ENCODE peak calls at places on chromosomes 7 and 10, in five cellular contexts. T is IMR-90, Y is MM.1S, Q is mesendoderm, K is fibroblast of lung. I is an unnamed sample.

GRCh38 chr10:48567346-48567745 is 37.5 kb downstream of the ARHGAP22 start:
- DNase-seq in T (no peak), Y (no peak), Q (no peak), K (no peak), I (no peak)

GRCh38 chr10:21570761-21571521 is 36.9 kb downstream of the MLLT10 start:
- DNase-seq in T (no peak), Y (no peak), Q (no peak), K (no peak), I (no peak)

GRCh38 chr7:16589895-16590294 is 55.7 kb downstream of the ANKMY2 start:
- DNase-seq in T (no peak), Y (no peak), Q (no peak), K (no peak), I (no peak)

GRCh38 chr7:13724631-13725566 is 264.6 kb downstream of the ETV1 start:
- DNase-seq in T (no peak), Y (no peak), Q (no peak), K (no peak), I (no peak)

GRCh38 chr10:23523251-23523650 is 84.4 kb downstream of the OTUD1 start:
- DNase-seq in T (no peak), Y (no peak), Q (peak), K (no peak), I (no peak)

GRCh38 chr10:127216786-127217185 is 20.4 kb upstream of the INSYN2A start:
- DNase-seq in T (peak), Y (no peak), Q (no peak), K (peak), I (no peak)

GRCh38 chr10:92691042-92691590 is 1.4 kb downstream of the HHEX start:
- DNase-seq in T (no peak), Y (no peak), Q (peak), K (no peak), I (no peak)

GRCh38 chr7:842436-843031 is 10.3 kb downstream of the SUN1 start:
- DNase-seq in T (no peak), Y (no peak), Q (peak), K (no peak), I (no peak)

GRCh38 chr10:86062151-86062550 is 304.4 kb downstream of the GRID1 start:
- DNase-seq in T (no peak), Y (no peak), Q (no peak), K (no peak), I (no peak)

GRCh38 chr10:3395487-3395886 is 222.9 kb upstream of the PITRM1 start:
- DNase-seq in T (no peak), Y (no peak), Q (no peak), K (no peak), I (no peak)

GRCh38 chr7:128904381-128905197 is 5.9 kb downstream of the KCP start:
- DNase-seq in T (peak), Y (peak), Q (peak), K (peak), I (no peak)

GRCh38 chr10:103793920-103794883 is 61.2 kb downstream of the SH3PXD2A start:
- DNase-seq in T (no peak), Y (no peak), Q (no peak), K (no peak), I (no peak)

GRCh38 chr10:103921750-103922195 is 3.8 kb upstream of the STN1 start:
- DNase-seq in T (peak), Y (no peak), Q (peak), K (peak), I (no peak)

GRCh38 chr7:68547794-68548193 is 1050.5 kb upstream of the AUTS2 start:
- DNase-seq in T (no peak), Y (no peak), Q (no peak), K (no peak), I (no peak)

GRCh38 chr10:68284597-68284996 is 47.3 kb upstream of the HNRNPH3 start:
- DNase-seq in T (peak), Y (no peak), Q (no peak), K (no peak), I (no peak)

GRCh38 chr7:130394421-130395188 is 14.3 kb downstream of the CPA1 start:
- DNase-seq in T (no peak), Y (no peak), Q (no peak), K (no peak), I (no peak)
- H3K9ac ChIP-seq in T (no peak), Y (no peak), Q (no peak), K (no peak), I (no peak)

GRCh38 chr7:155374276-155375252 is 76.9 kb downstream of the INSIG1 start:
- DNase-seq in T (no peak), Y (no peak), Q (no peak), K (no peak), I (no peak)
- H3K4me2 ChIP-seq in T (no peak), Y (no peak), Q (no peak), K (no peak), I (peak)

GRCh38 chr10:88347597-88348304 is 235.4 kb downstream of the RNLS start:
- DNase-seq in T (no peak), Y (no peak), Q (peak), K (no peak), I (no peak)
- H3K9ac ChIP-seq in T (no peak), Y (no peak), Q (no peak), K (no peak), I (no peak)

GRCh38 chr7:26525413-26526287 is 234.0 kb downstream of the SNX10 start:
- DNase-seq in T (no peak), Y (no peak), Q (no peak), K (no peak), I (no peak)
- H3K4me2 ChIP-seq in T (no peak), Y (no peak), Q (no peak), K (no peak), I (no peak)

GRCh38 chr10:35640474-35640873 is 1.6 kb downstream of the FZD8 start:
- DNase-seq in T (peak), Y (peak), Q (peak), K (peak), I (no peak)

GRCh38 chr10:35638116-35638515 is 4.0 kb downstream of the FZD8 start:
- DNase-seq in T (no peak), Y (no peak), Q (no peak), K (no peak), I (no peak)

GRCh38 chr10:35639651-35640311 is 2.3 kb downstream of the FZD8 start:
- DNase-seq in T (peak), Y (no peak), Q (peak), K (peak), I (no peak)

GRCh38 chr10:35637456-35637855 is 4.6 kb downstream of the FZD8 start:
- DNase-seq in T (no peak), Y (no peak), Q (peak), K (no peak), I (no peak)

DNA sequence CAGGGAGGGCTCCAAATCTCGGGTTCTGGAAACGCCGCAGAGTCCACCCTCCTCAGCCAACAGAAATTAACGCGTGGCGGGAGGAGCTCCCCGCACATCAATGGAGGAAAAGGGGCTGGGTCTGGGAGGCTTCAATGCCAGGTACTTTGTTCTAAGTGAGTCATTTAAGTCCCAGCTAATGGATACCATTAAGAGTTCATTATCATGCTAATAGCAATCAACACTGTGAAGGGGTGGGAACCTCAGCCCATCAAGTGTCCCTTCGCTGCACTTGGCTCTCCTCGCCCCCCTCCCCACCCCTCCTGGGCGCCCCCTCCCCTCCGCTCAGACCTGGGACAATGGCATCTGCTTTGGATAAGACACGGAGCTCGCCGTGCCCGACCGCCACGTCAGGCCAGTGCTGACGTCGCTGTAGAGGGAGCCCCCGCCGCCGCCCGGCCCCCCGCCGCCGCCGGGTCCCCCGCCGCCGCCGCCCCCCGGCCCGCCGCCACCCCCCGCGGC is 3.0 kb downstream of the FZD8 start:
- DNase-seq in T (no peak), Y (no peak), Q (peak), K (no peak), I (no peak)
- H3K9ac ChIP-seq in T (no peak), Y (no peak), Q (peak), K (no peak), I (no peak)

I was measured in keratinocyte.